ENCODE peak calls at places on chromosome 14, in four cellular contexts. One of them, this sample, is unnamed. For H3K4me1, the result is how much of the 10 kb centered on the place peaks cover.

GRCh38 chr14:61625171-61625570 is 70.1 kb upstream of the HIF1A start:
- DNase-seq in GM23338: no peak
- DNase-seq in psoas muscle: no peak
- DNase-seq in heart left ventricle: no peak
- DNase-seq in this sample: no peak

GRCh38 chr14:96511146-96511545 is 9.0 kb downstream of the PAPOLA start:
- DNase-seq in GM23338: no peak
- DNase-seq in psoas muscle: no peak
- DNase-seq in heart left ventricle: no peak
- DNase-seq in this sample: no peak

GRCh38 chr14:33948143-33948962 is 2.5 kb downstream of the EGLN3 start:
- DNase-seq in GM23338: no peak
- DNase-seq in psoas muscle: no peak
- DNase-seq in heart left ventricle: no peak
- DNase-seq in this sample: no peak

GRCh38 chr14:88078525-88078924 is 73.6 kb downstream of the GPR65 start:
- DNase-seq in GM23338: peak
- DNase-seq in psoas muscle: no peak
- DNase-seq in heart left ventricle: no peak
- DNase-seq in this sample: no peak

GRCh38 chr14:102499401-102500189 is 10.0 kb downstream of the ANKRD9 start:
- DNase-seq in GM23338: no peak
- DNase-seq in psoas muscle: peak
- DNase-seq in heart left ventricle: peak
- DNase-seq in this sample: no peak

GRCh38 chr14:85316701-85317100 is 213.2 kb upstream of the FLRT2 start:
- DNase-seq in GM23338: no peak
- DNase-seq in psoas muscle: no peak
- DNase-seq in heart left ventricle: no peak
- DNase-seq in this sample: no peak

GRCh38 chr14:105527381-105528196 is 1.2 kb downstream of the TMEM121 start:
- DNase-seq in GM23338: no peak
- DNase-seq in psoas muscle: no peak
- DNase-seq in heart left ventricle: no peak
- DNase-seq in this sample: no peak

GRCh38 chr14:94677747-94678146 is 65.6 kb downstream of the SERPINA3 start:
- DNase-seq in GM23338: no peak
- DNase-seq in psoas muscle: no peak
- DNase-seq in heart left ventricle: no peak
- DNase-seq in this sample: no peak

GRCh38 chr14:80213602-80214001 is 2.3 kb upstream of the DIO2 start:
- DNase-seq in GM23338: peak
- DNase-seq in psoas muscle: no peak
- DNase-seq in heart left ventricle: peak
- DNase-seq in this sample: no peak

GRCh38 chr14:59582161-59582560 is 5.5 kb upstream of the CCDC175 start:
- DNase-seq in GM23338: no peak
- DNase-seq in psoas muscle: no peak
- DNase-seq in heart left ventricle: no peak
- DNase-seq in this sample: no peak

GRCh38 chr14:100032749-100033148 is 32.5 kb upstream of the EVL start:
- DNase-seq in GM23338: no peak
- DNase-seq in psoas muscle: no peak
- DNase-seq in heart left ventricle: no peak
- DNase-seq in this sample: no peak

GRCh38 chr14:33967138-33967537 is 16.3 kb upstream of the EGLN3 start:
- DNase-seq in GM23338: no peak
- DNase-seq in psoas muscle: no peak
- DNase-seq in heart left ventricle: no peak
- DNase-seq in this sample: no peak

GRCh38 chr14:101965145-101965531 is 765 bp downstream of the DYNC1H1 start:
- DNase-seq in GM23338: peak
- DNase-seq in psoas muscle: peak
- DNase-seq in heart left ventricle: peak
- DNase-seq in this sample: no peak

GRCh38 chr14:21960636-21961035 is 287.0 kb upstream of the OR4E1 start:
- DNase-seq in GM23338: no peak
- DNase-seq in psoas muscle: no peak
- DNase-seq in heart left ventricle: no peak
- DNase-seq in this sample: no peak

GRCh38 chr14:50967719-50968266 is 23.5 kb upstream of the PYGL start:
- DNase-seq in GM23338: no peak
- DNase-seq in psoas muscle: no peak
- DNase-seq in heart left ventricle: no peak
- DNase-seq in this sample: no peak

GRCh38 chr14:83463500-83464098 is 1929.9 kb upstream of the SEL1L start:
- DNase-seq in GM23338: peak
- DNase-seq in psoas muscle: no peak
- DNase-seq in heart left ventricle: no peak
- DNase-seq in this sample: peak

GRCh38 chr14:50775357-50775756 is 55.6 kb downstream of the NIN start:
- DNase-seq in GM23338: no peak
- DNase-seq in psoas muscle: no peak
- DNase-seq in heart left ventricle: no peak
- DNase-seq in this sample: peak

GRCh38 chr14:100230361-100230760 is 8.6 kb upstream of the YY1 start:
- DNase-seq in GM23338: no peak
- DNase-seq in psoas muscle: no peak
- DNase-seq in heart left ventricle: no peak
- DNase-seq in this sample: no peak

GRCh38 chr14:79544671-79545070 is 666.6 kb downstream of the DIO2 start:
- DNase-seq in GM23338: no peak
- DNase-seq in psoas muscle: no peak
- DNase-seq in heart left ventricle: no peak
- DNase-seq in this sample: no peak

GRCh38 chr14:95495538-95496025 is 20.9 kb downstream of the SYNE3 start:
- DNase-seq in GM23338: no peak
- DNase-seq in psoas muscle: no peak
- DNase-seq in heart left ventricle: no peak
- DNase-seq in this sample: no peak

GRCh38 chr14:81172353-81172752 is 48.4 kb downstream of the GTF2A1 start:
- DNase-seq in GM23338: no peak
- DNase-seq in psoas muscle: no peak
- DNase-seq in heart left ventricle: no peak
- DNase-seq in this sample: no peak

GRCh38 chr14:87944987-87945604 is 47.9 kb downstream of the GALC start:
- DNase-seq in GM23338: peak
- DNase-seq in psoas muscle: no peak
- DNase-seq in heart left ventricle: no peak
- DNase-seq in this sample: peak

GRCh38 chr14:51548187-51548586 is 103.5 kb upstream of the FRMD6 start:
- DNase-seq in GM23338: no peak
- DNase-seq in psoas muscle: no peak
- DNase-seq in heart left ventricle: no peak
- DNase-seq in this sample: no peak

GRCh38 chr14:53093206-53093605 is 59.9 kb downstream of the DDHD1 start:
- DNase-seq in GM23338: no peak
- DNase-seq in psoas muscle: no peak
- DNase-seq in heart left ventricle: no peak
- DNase-seq in this sample: no peak

GRCh38 chr14:20415723-20416622 is 2.7 kb upstream of the TEP1 start:
- DNase-seq in GM23338: peak
- DNase-seq in psoas muscle: no peak
- DNase-seq in heart left ventricle: no peak
- DNase-seq in this sample: no peak

GRCh38 chr14:99672506-99673327 is 11.4 kb upstream of the CYP46A1 start:
- DNase-seq in GM23338: peak
- DNase-seq in psoas muscle: no peak
- DNase-seq in heart left ventricle: no peak
- DNase-seq in this sample: no peak

GRCh38 chr14:100914597-100915021 is 11.1 kb upstream of the RTL1 start:
- DNase-seq in GM23338: no peak
- DNase-seq in psoas muscle: no peak
- DNase-seq in heart left ventricle: no peak
- DNase-seq in this sample: no peak

GRCh38 chr14:90534091-90534837 is 137.4 kb downstream of the CALM1 start:
- DNase-seq in GM23338: no peak
- DNase-seq in psoas muscle: no peak
- DNase-seq in heart left ventricle: peak
- DNase-seq in this sample: no peak

GRCh38 chr14:93676416-93676958 is 111.8 kb downstream of the PRIMA1 start:
- DNase-seq in GM23338: no peak
- DNase-seq in psoas muscle: no peak
- DNase-seq in heart left ventricle: no peak
- DNase-seq in this sample: no peak

GRCh38 chr14:97282210-97282609 is 485.0 kb downstream of the VRK1 start:
- DNase-seq in GM23338: no peak
- DNase-seq in psoas muscle: no peak
- DNase-seq in heart left ventricle: no peak
- DNase-seq in this sample: no peak

DNA sequence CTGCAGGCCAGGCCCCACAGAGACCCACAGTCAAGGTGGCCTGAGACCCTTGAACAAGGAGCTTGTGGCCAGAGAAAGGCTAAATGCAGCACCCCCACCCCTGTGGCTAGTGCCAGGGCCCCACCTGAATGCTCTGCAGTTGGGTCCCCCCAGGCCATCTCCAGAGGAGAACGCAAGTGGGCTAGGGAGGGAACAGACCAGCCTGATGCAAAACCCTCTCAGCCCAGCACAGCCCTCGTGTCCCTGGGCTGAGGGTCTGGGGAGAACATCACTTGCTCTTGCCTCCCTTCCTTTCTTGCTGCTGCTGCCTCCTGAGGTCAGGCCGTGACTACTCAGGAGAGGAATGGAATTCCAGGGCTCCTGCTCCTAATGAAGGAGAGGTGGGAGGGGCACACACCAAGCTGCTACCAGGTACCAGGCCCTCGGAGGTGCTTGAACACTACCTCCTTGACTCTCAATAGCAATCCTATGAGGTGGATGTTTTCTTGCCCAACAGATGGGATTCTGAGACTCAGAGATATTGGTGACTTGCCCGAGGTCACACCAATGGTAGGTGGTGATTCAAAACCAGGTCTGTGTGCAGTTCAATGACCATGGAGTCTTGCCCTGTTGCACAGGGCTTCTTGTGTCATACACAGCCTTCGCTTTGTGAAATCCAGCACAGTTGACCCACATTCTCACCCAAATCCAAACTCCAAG is 45.5 kb downstream of the PSMA6 start:
- DNase-seq in GM23338: peak
- DNase-seq in psoas muscle: no peak
- DNase-seq in heart left ventricle: no peak
- DNase-seq in this sample: no peak
- H3K4me1 ChIP-seq in GM23338: under half
- H3K4me1 ChIP-seq in psoas muscle: under half
- H3K4me1 ChIP-seq in heart left ventricle: half or more
- H3K4me1 ChIP-seq in this sample: half or more

GRCh38 chr14:54675236-54676125 is 108.6 kb downstream of the SAMD4A start:
- DNase-seq in GM23338: no peak
- DNase-seq in psoas muscle: no peak
- DNase-seq in heart left ventricle: no peak
- DNase-seq in this sample: no peak

GRCh38 chr14:54680636-54681035 is 113.7 kb downstream of the SAMD4A start:
- DNase-seq in GM23338: no peak
- DNase-seq in psoas muscle: no peak
- DNase-seq in heart left ventricle: no peak
- DNase-seq in this sample: no peak

GRCh38 chr14:54674342-54674741 is 107.4 kb downstream of the SAMD4A start:
- DNase-seq in GM23338: no peak
- DNase-seq in psoas muscle: no peak
- DNase-seq in heart left ventricle: no peak
- DNase-seq in this sample: no peak

GRCh38 chr14:54673193-54674121 is 106.5 kb downstream of the SAMD4A start:
- DNase-seq in GM23338: peak
- DNase-seq in psoas muscle: no peak
- DNase-seq in heart left ventricle: no peak
- DNase-seq in this sample: no peak

DNA sequence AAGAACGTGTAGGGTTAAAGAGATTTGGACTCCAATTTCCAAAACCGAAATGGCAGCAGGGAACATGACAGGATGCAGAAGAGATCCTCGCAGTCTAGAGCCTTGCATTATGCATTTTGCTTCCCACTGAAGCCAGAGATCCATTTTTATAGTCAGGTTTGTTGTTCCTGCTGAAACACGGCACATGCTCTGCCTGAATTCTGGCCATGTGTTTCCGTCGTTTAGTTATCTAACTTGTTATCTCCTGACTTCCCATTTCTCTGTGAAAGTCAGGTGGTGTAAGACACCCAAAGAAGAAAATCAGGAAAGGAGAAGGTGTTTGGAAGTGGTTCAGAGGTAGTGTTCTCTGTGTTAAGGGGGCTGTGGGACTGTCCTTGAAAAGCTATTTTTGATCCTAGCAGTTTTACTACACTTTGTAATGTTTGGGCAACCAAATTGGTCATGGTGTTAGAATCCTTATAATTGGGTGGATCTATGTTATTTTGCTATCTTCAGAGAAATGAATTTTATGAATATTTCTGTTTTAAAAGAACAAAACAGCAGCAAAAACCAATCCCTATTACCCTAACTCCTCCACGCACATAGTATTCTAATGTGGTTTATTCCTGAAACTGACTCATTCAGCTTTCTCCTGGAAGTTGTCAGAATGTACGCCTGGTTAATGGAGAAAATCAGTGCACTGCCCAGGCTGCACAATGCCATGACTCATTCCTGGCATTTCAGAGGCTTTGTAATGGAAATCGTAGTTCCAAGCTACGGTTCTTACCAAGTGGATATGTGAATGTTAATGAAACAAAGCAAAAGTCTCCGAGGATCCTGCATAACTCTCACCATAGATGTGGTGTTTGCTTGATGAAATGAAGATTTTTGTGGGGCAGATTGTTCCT is 110.1 kb downstream of the SAMD4A start:
- DNase-seq in GM23338: peak
- DNase-seq in psoas muscle: no peak
- DNase-seq in heart left ventricle: peak
- DNase-seq in this sample: no peak
- H3K4me1 ChIP-seq in GM23338: under half
- H3K4me1 ChIP-seq in psoas muscle: half or more
- H3K4me1 ChIP-seq in heart left ventricle: under half
- H3K4me1 ChIP-seq in this sample: under half

GRCh38 chr14:69752773-69753172 is 14.2 kb upstream of the SRSF5 start:
- DNase-seq in GM23338: no peak
- DNase-seq in psoas muscle: no peak
- DNase-seq in heart left ventricle: no peak
- DNase-seq in this sample: no peak
- H3K4me1 ChIP-seq in GM23338: under half
- H3K4me1 ChIP-seq in psoas muscle: under half
- H3K4me1 ChIP-seq in heart left ventricle: under half
- H3K4me1 ChIP-seq in this sample: under half

DNA sequence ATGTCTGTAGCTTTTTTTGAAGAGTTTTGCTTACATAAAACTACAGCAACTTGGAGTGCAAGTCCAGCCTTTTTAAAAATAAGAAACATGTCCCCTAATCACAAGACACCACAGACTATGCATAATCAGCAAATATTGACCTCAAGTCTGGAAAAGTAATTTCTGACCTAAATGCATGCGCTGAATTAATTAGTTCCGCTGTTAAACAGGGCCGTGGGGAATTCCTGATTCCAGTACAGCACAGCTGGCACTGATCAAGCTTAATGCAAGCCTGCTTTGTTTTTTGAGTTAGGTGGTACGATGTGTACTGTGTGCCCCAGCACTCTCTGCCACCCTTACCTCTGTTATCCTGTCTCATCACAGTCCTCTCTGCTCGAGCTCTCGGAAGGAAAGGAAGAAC is 9.2 kb downstream of the MLH3 start:
- DNase-seq in GM23338: no peak
- DNase-seq in psoas muscle: no peak
- DNase-seq in heart left ventricle: no peak
- DNase-seq in this sample: no peak
- H3K4me1 ChIP-seq in GM23338: under half
- H3K4me1 ChIP-seq in psoas muscle: under half
- H3K4me1 ChIP-seq in heart left ventricle: under half
- H3K4me1 ChIP-seq in this sample: under half

GRCh38 chr14:73764881-73765280 is 50.7 kb upstream of the PNMA1 start:
- DNase-seq in GM23338: no peak
- DNase-seq in psoas muscle: peak
- DNase-seq in heart left ventricle: peak
- DNase-seq in this sample: no peak
- H3K4me1 ChIP-seq in GM23338: under half
- H3K4me1 ChIP-seq in psoas muscle: half or more
- H3K4me1 ChIP-seq in heart left ventricle: half or more
- H3K4me1 ChIP-seq in this sample: under half